ENCODE peak calls at places on chromosome 2, in five cellular contexts. T is left ventricle myocardium superior, D is cardiac muscle cell, I is IMR-90, Z is SJSA1. M is an unnamed sample.
A peak's percentile ranks its signal among the peaks of the same experiment; 100 is the strongest.

GRCh38 chr2:199309411-199309810 is 148.3 kb downstream of the SATB2 start:
- DNase-seq in T (no peak), D (no peak), I (no peak), Z (no peak), M (no peak)

GRCh38 chr2:208879666-208880065 is 473.1 kb downstream of the PTH2R start:
- DNase-seq in T (no peak), D (no peak), I (no peak), Z (no peak), M (no peak)

GRCh38 chr2:100832885-100833284 is 12.9 kb downstream of the NPAS2 start:
- DNase-seq in T (no peak), D (no peak), I (peak; percentile 68), Z (peak; percentile 48), M (peak; percentile 48)

GRCh38 chr2:199379251-199379650 is 78.5 kb downstream of the SATB2 start:
- DNase-seq in T (no peak), D (no peak), I (peak; percentile 75), Z (no peak), M (peak; percentile 42)

GRCh38 chr2:149101818-149102217 is 63.3 kb downstream of the LYPD6B start:
- DNase-seq in T (no peak), D (no peak), I (no peak), Z (peak; percentile 18), M (no peak)

GRCh38 chr2:236644502-236644911 is 74.9 kb downstream of the ACKR3 start:
- DNase-seq in T (no peak), D (no peak), I (no peak), Z (no peak), M (no peak)

GRCh38 chr2:117980381-117980780 is 33.5 kb downstream of the CCDC93 start:
- DNase-seq in T (no peak), D (no peak), I (peak; percentile 76), Z (peak; percentile 36), M (peak; percentile 91)

GRCh38 chr2:17257194-17257909 is 260.9 kb downstream of the RAD51AP2 start:
- DNase-seq in T (no peak), D (no peak), I (peak; percentile 1), Z (no peak), M (peak; percentile 54)

GRCh38 chr2:219736196-219736595 is 108.8 kb downstream of the SLC4A3 start:
- DNase-seq in T (no peak), D (peak; percentile 81), I (peak; percentile 81), Z (peak; percentile 56), M (peak; percentile 86)

GRCh38 chr2:239625913-239626734 is 225.3 kb upstream of the HDAC4 start:
- DNase-seq in T (no peak), D (no peak), I (no peak), Z (no peak), M (no peak)

GRCh38 chr2:8659735-8660492 is 21.9 kb upstream of the ID2 start:
- DNase-seq in T (no peak), D (no peak), I (no peak), Z (no peak), M (no peak)

GRCh38 chr2:152716805-152717241 is 438 bp downstream of the PRPF40A start:
- DNase-seq in T (peak; percentile 26), D (peak; percentile 41), I (no peak), Z (no peak), M (peak; percentile 55)

GRCh38 chr2:133346654-133347053 is 221.6 kb downstream of the NCKAP5 start:
- DNase-seq in T (no peak), D (no peak), I (peak; percentile 93), Z (no peak), M (peak; percentile 82)

GRCh38 chr2:46351388-46352141 is 54.4 kb downstream of the EPAS1 start:
- DNase-seq in T (peak; percentile 74), D (no peak), I (no peak), Z (no peak), M (no peak)

GRCh38 chr2:228444156-228444555 is 262.7 kb upstream of the SPHKAP start:
- DNase-seq in T (no peak), D (no peak), I (no peak), Z (no peak), M (no peak)

GRCh38 chr2:147846382-147847081 is 1.7 kb downstream of the ACVR2A start:
- DNase-seq in T (no peak), D (no peak), I (no peak), Z (no peak), M (peak; percentile 36)

GRCh38 chr2:69100220-69100723 is 87.3 kb downstream of the ANTXR1 start:
- DNase-seq in T (peak; percentile 31), D (no peak), I (peak; percentile 30), Z (no peak), M (peak; percentile 39)

GRCh38 chr2:138365581-138365980 is 136.0 kb upstream of the SPOPL start:
- DNase-seq in T (no peak), D (no peak), I (no peak), Z (no peak), M (no peak)

GRCh38 chr2:134836986-134837385 is 1.4 kb upstream of the ACMSD start:
- DNase-seq in T (no peak), D (no peak), I (peak; percentile 91), Z (no peak), M (peak; percentile 88)

GRCh38 chr2:143513081-143513480 is 383.9 kb downstream of the ARHGAP15 start:
- DNase-seq in T (peak; percentile 19), D (peak; percentile 53), I (peak; percentile 75), Z (peak; percentile 54), M (peak; percentile 76)

GRCh38 chr2:170177950-170178781 is at the start of gene MYO3B:
- DNase-seq in T (no peak), D (no peak), I (peak; percentile 52), Z (no peak), M (peak; percentile 81)

GRCh38 chr2:215003001-215003400 is 135.4 kb downstream of the ABCA12 start:
- DNase-seq in T (no peak), D (no peak), I (peak; percentile 1), Z (no peak), M (peak; percentile 51)

GRCh38 chr2:74457549-74458131 is 598 bp upstream of the WBP1 start:
- DNase-seq in T (peak; percentile 79), D (peak; percentile 80), I (no peak), Z (no peak), M (peak; percentile 77)

GRCh38 chr2:219353129-219353528 is 20.6 kb upstream of the RESP18 start:
- DNase-seq in T (no peak), D (no peak), I (no peak), Z (no peak), M (no peak)

GRCh38 chr2:69119104-69119503 is 106.1 kb downstream of the ANTXR1 start:
- DNase-seq in T (no peak), D (no peak), I (no peak), Z (no peak), M (no peak)

GRCh38 chr2:222355860-222356259 is 57.1 kb upstream of the PAX3 start:
- DNase-seq in T (no peak), D (no peak), I (no peak), Z (no peak), M (no peak)

GRCh38 chr2:61177727-61178549 is 15.9 kb downstream of the C2orf74 start:
- DNase-seq in T (peak; percentile 51), D (no peak), I (peak; percentile 10), Z (peak; percentile 52), M (peak; percentile 58)

GRCh38 chr2:148167855-148168254 is 147.0 kb downstream of the MBD5 start:
- DNase-seq in T (no peak), D (no peak), I (no peak), Z (no peak), M (no peak)

GRCh38 chr2:9768388-9768787 is 74.9 kb upstream of the TAF1B start:
- DNase-seq in T (no peak), D (peak; percentile 85), I (no peak), Z (no peak), M (no peak)

GRCh38 chr2:114450639-114451038 is 8.2 kb downstream of the DPP10 start:
- DNase-seq in T (no peak), D (no peak), I (no peak), Z (no peak), M (no peak)